ENCODE peak calls at places on chromosomes 6 and 20, in ten cellular contexts. One of them, this sample, is unnamed.

GRCh38 chr6:72784581-72784980 is 162.7 kb downstream of the KCNQ5 start:
- DNase-seq in HepG2: no peak
- DNase-seq in prostate gland: no peak
- DNase-seq in SK-N-SH: no peak
- DNase-seq in upper lobe of left lung: no peak
- DNase-seq in endothelial cell of umbilical vein: no peak
- DNase-seq in breast epithelium: no peak
- DNase-seq in stomach: no peak
- DNase-seq in GM12878: no peak
- DNase-seq in HCT116: no peak
- DNase-seq in this sample: no peak

GRCh38 chr6:74519172-74519571 is 686.7 kb downstream of the COL12A1 start:
- DNase-seq in upper lobe of left lung: no peak
- DNase-seq in HepG2: peak; percentile 5
- DNase-seq in GM12878: no peak
- DNase-seq in SK-N-SH: no peak
- DNase-seq in stomach: no peak
- DNase-seq in breast epithelium: no peak
- DNase-seq in HCT116: no peak
- DNase-seq in endothelial cell of umbilical vein: peak; percentile 37
- DNase-seq in prostate gland: no peak
- DNase-seq in this sample: no peak

GRCh38 chr6:154403803-154404202 is 47.2 kb upstream of the IPCEF1 start:
- DNase-seq in breast epithelium: no peak
- DNase-seq in GM12878: no peak
- DNase-seq in endothelial cell of umbilical vein: no peak
- DNase-seq in HCT116: no peak
- DNase-seq in stomach: peak; percentile 31
- DNase-seq in SK-N-SH: peak; percentile 25
- DNase-seq in HepG2: no peak
- DNase-seq in upper lobe of left lung: no peak
- DNase-seq in prostate gland: peak; percentile 9
- DNase-seq in this sample: no peak

GRCh38 chr6:168884050-168884645 is 369.5 kb downstream of the THBS2 start:
- DNase-seq in upper lobe of left lung: no peak
- DNase-seq in SK-N-SH: no peak
- DNase-seq in HepG2: no peak
- DNase-seq in prostate gland: no peak
- DNase-seq in GM12878: no peak
- DNase-seq in breast epithelium: no peak
- DNase-seq in stomach: no peak
- DNase-seq in endothelial cell of umbilical vein: no peak
- DNase-seq in HCT116: no peak
- DNase-seq in this sample: no peak

GRCh38 chr6:85458782-85459181 is 8.9 kb downstream of the NT5E start:
- DNase-seq in GM12878: no peak
- DNase-seq in SK-N-SH: no peak
- DNase-seq in HCT116: no peak
- DNase-seq in breast epithelium: no peak
- DNase-seq in HepG2: no peak
- DNase-seq in prostate gland: no peak
- DNase-seq in stomach: no peak
- DNase-seq in upper lobe of left lung: no peak
- DNase-seq in endothelial cell of umbilical vein: peak; percentile 36
- DNase-seq in this sample: no peak

GRCh38 chr20:14979472-14979986 is 642.1 kb upstream of the FLRT3 start:
- DNase-seq in HCT116: no peak
- DNase-seq in upper lobe of left lung: no peak
- DNase-seq in prostate gland: no peak
- DNase-seq in HepG2: peak; percentile 99
- DNase-seq in stomach: no peak
- DNase-seq in SK-N-SH: no peak
- DNase-seq in endothelial cell of umbilical vein: peak; percentile 49
- DNase-seq in breast epithelium: no peak
- DNase-seq in GM12878: no peak
- DNase-seq in this sample: no peak

GRCh38 chr6:44039839-44040350 is 87.4 kb downstream of the MRPL14 start:
- DNase-seq in endothelial cell of umbilical vein: no peak
- DNase-seq in GM12878: no peak
- DNase-seq in breast epithelium: peak; percentile 35
- DNase-seq in SK-N-SH: no peak
- DNase-seq in prostate gland: no peak
- DNase-seq in upper lobe of left lung: no peak
- DNase-seq in HepG2: no peak
- DNase-seq in stomach: no peak
- DNase-seq in HCT116: no peak
- DNase-seq in this sample: no peak

GRCh38 chr6:167576798-167577528 is 249.7 kb upstream of the AFDN start:
- DNase-seq in endothelial cell of umbilical vein: no peak
- DNase-seq in prostate gland: no peak
- DNase-seq in breast epithelium: peak; percentile 43
- DNase-seq in HepG2: no peak
- DNase-seq in GM12878: no peak
- DNase-seq in upper lobe of left lung: peak; percentile 65
- DNase-seq in SK-N-SH: no peak
- DNase-seq in stomach: no peak
- DNase-seq in HCT116: no peak
- DNase-seq in this sample: no peak

GRCh38 chr6:684831-685636 is 7.9 kb downstream of the EXOC2 start:
- DNase-seq in stomach: no peak
- DNase-seq in HCT116: no peak
- DNase-seq in upper lobe of left lung: no peak
- DNase-seq in SK-N-SH: no peak
- DNase-seq in prostate gland: no peak
- DNase-seq in HepG2: no peak
- DNase-seq in endothelial cell of umbilical vein: peak; percentile 40
- DNase-seq in GM12878: peak; percentile 53
- DNase-seq in breast epithelium: no peak
- DNase-seq in this sample: no peak

GRCh38 chr6:683742-684440 is 9.0 kb downstream of the EXOC2 start:
- DNase-seq in HCT116: no peak
- DNase-seq in breast epithelium: no peak
- DNase-seq in GM12878: no peak
- DNase-seq in stomach: no peak
- DNase-seq in SK-N-SH: peak; percentile 63
- DNase-seq in HepG2: no peak
- DNase-seq in prostate gland: no peak
- DNase-seq in endothelial cell of umbilical vein: peak; percentile 29
- DNase-seq in upper lobe of left lung: no peak
- DNase-seq in this sample: no peak

GRCh38 chr6:680666-681374 is 12.1 kb downstream of the EXOC2 start:
- DNase-seq in prostate gland: no peak
- DNase-seq in HepG2: no peak
- DNase-seq in breast epithelium: no peak
- DNase-seq in HCT116: no peak
- DNase-seq in stomach: no peak
- DNase-seq in upper lobe of left lung: no peak
- DNase-seq in endothelial cell of umbilical vein: no peak
- DNase-seq in SK-N-SH: no peak
- DNase-seq in GM12878: no peak
- DNase-seq in this sample: no peak

GRCh38 chr6:689223-689622 is 3.7 kb downstream of the EXOC2 start:
- DNase-seq in prostate gland: no peak
- DNase-seq in HepG2: no peak
- DNase-seq in upper lobe of left lung: no peak
- DNase-seq in breast epithelium: no peak
- DNase-seq in stomach: no peak
- DNase-seq in HCT116: no peak
- DNase-seq in GM12878: no peak
- DNase-seq in endothelial cell of umbilical vein: no peak
- DNase-seq in SK-N-SH: no peak
- DNase-seq in this sample: no peak

DNA sequence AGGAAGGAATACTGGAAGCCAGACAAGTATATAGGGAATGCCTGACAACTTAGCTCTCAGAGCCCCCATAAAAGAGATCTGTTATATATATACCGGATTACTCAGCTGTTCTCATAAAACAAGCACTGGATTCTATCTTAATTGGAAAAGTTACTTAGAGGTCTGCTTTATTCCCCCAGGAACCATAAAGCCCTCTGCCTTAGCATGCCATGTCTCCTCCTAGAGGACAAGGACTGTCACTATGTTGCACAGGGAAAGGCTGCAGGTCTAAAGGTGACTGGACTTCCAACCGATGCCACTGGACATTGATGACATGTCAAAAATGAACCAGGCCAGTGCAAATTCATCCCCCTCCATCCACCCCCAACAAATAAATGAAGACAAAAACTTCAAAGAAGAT is 6.4 kb downstream of the EXOC2 start:
- DNase-seq in HCT116: no peak
- DNase-seq in GM12878: no peak
- DNase-seq in endothelial cell of umbilical vein: no peak
- DNase-seq in breast epithelium: no peak
- DNase-seq in SK-N-SH: no peak
- DNase-seq in upper lobe of left lung: no peak
- DNase-seq in HepG2: peak; percentile 42
- DNase-seq in stomach: no peak
- DNase-seq in prostate gland: no peak
- DNase-seq in this sample: no peak
- TF ChIP-seq CTCF in HCT116: peak; percentile 22
- TF ChIP-seq CTCF in GM12878: peak; percentile 13
- TF ChIP-seq CTCF in endothelial cell of umbilical vein: no peak
- TF ChIP-seq CTCF in breast epithelium: no peak
- TF ChIP-seq CTCF in SK-N-SH: peak; percentile 7
- TF ChIP-seq CTCF in upper lobe of left lung: no peak
- TF ChIP-seq CTCF in HepG2: peak; percentile 61
- TF ChIP-seq CTCF in stomach: no peak
- TF ChIP-seq CTCF in prostate gland: no peak
- TF ChIP-seq CTCF in this sample: no peak

DNA sequence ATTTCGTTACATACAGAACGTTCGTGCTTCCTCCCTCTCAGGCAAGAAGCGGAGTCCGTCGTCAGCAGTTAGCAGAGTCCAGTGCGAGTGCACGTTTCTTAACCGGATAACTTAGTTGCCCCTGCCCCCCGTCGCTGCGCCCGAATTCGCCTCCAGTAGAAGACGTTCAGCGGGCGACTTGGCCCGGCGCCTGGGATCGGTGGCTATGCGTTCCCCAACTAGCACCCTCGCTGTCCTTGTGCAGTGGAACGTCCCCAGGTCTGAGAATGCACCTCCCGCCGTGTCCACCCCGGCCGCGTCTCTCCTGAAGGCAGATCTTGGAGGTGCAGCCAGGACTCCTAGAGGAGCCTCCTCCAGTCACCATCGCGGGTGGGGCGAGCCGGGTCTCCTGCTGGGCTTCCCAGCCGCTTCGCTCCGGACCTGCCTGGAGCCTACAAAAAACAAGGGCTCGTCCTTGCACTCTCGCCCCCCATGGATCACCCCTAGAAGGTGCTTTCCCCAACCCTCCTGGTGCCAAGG is 890 bp upstream of the PCSK2 start:
- DNase-seq in upper lobe of left lung: peak; percentile 86
- DNase-seq in GM12878: no peak
- DNase-seq in endothelial cell of umbilical vein: no peak
- DNase-seq in HCT116: no peak
- DNase-seq in breast epithelium: peak; percentile 48
- DNase-seq in HepG2: no peak
- DNase-seq in SK-N-SH: peak; percentile 31
- DNase-seq in stomach: no peak
- DNase-seq in prostate gland: no peak
- DNase-seq in this sample: no peak
- H3K4me3 ChIP-seq in upper lobe of left lung: no peak overlapping the region
- H3K4me3 ChIP-seq in GM12878: no peak overlapping the region
- H3K4me3 ChIP-seq in endothelial cell of umbilical vein: no peak overlapping the region
- H3K4me3 ChIP-seq in HCT116: no peak overlapping the region
- H3K4me3 ChIP-seq in breast epithelium: peak overlapping the region; percentile 41
- H3K4me3 ChIP-seq in HepG2: no peak overlapping the region
- H3K4me3 ChIP-seq in SK-N-SH: peak overlapping the region; percentile 47
- H3K4me3 ChIP-seq in stomach: peak overlapping the region; percentile 50
- H3K4me3 ChIP-seq in prostate gland: peak overlapping the region; percentile 18
- H3K4me3 ChIP-seq in this sample: no peak overlapping the region

GRCh38 chr6:159043986-159044385 is 805 bp downstream of the TAGAP start:
- DNase-seq in stomach: no peak
- DNase-seq in GM12878: no peak
- DNase-seq in upper lobe of left lung: no peak
- DNase-seq in HCT116: no peak
- DNase-seq in SK-N-SH: no peak
- DNase-seq in HepG2: no peak
- DNase-seq in endothelial cell of umbilical vein: no peak
- DNase-seq in prostate gland: no peak
- DNase-seq in breast epithelium: no peak
- DNase-seq in this sample: peak; percentile 58

GRCh38 chr6:159042824-159043181 is 2.0 kb downstream of the TAGAP start:
- DNase-seq in HepG2: no peak
- DNase-seq in GM12878: no peak
- DNase-seq in breast epithelium: no peak
- DNase-seq in stomach: no peak
- DNase-seq in upper lobe of left lung: no peak
- DNase-seq in HCT116: no peak
- DNase-seq in prostate gland: no peak
- DNase-seq in SK-N-SH: no peak
- DNase-seq in endothelial cell of umbilical vein: no peak
- DNase-seq in this sample: no peak

GRCh38 chr6:159043236-159043635 is 1.6 kb downstream of the TAGAP start:
- DNase-seq in stomach: no peak
- DNase-seq in endothelial cell of umbilical vein: no peak
- DNase-seq in upper lobe of left lung: no peak
- DNase-seq in GM12878: no peak
- DNase-seq in SK-N-SH: no peak
- DNase-seq in breast epithelium: no peak
- DNase-seq in prostate gland: no peak
- DNase-seq in HCT116: no peak
- DNase-seq in HepG2: no peak
- DNase-seq in this sample: no peak

GRCh38 chr6:159045826-159046225 is 1.0 kb upstream of the TAGAP start:
- DNase-seq in GM12878: no peak
- DNase-seq in endothelial cell of umbilical vein: no peak
- DNase-seq in HepG2: no peak
- DNase-seq in breast epithelium: no peak
- DNase-seq in stomach: no peak
- DNase-seq in SK-N-SH: no peak
- DNase-seq in HCT116: no peak
- DNase-seq in prostate gland: no peak
- DNase-seq in upper lobe of left lung: no peak
- DNase-seq in this sample: no peak

DNA sequence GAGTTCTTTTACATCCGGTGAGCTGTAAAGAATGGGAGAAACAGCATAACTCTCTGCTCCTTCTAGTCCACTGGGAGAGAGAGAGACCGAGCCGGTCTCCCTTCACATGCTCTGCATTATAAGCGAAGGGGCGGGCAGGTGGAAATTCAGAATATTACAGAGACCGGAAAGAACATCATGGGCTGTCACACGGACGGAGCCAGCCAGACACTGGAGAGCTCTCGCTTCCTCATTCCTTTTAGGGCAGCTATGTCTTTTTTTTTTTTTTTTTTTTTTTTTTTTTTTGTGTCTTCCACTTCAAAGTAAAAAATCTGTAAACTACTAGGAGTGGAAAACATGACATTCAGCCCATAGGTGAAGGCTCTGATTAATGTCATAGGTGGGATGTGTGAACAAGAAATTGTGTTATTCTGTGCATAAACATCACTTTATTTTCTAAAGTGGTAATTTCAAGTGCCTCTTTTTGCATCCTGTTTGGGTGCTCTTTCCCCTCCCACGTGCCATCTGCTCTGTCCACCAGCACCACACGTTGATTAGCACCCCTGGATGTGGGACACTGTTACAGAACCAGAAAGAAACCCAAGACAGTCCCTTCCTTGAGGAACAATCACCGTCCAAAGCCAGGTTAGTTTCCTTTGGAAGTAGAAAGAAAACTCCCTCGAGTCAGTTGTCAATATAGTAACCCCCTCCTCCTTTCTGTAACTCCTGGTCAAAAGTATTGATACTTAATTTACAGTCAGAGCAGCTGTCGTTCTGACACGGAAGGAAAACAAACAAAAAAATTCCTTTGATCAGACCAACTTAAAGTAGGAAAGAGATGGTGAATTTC is at the start of gene TAGAP:
- DNase-seq in HepG2: no peak
- DNase-seq in SK-N-SH: peak; percentile 25
- DNase-seq in upper lobe of left lung: no peak
- DNase-seq in GM12878: peak; percentile 63
- DNase-seq in breast epithelium: no peak
- DNase-seq in prostate gland: peak; percentile 46
- DNase-seq in HCT116: no peak
- DNase-seq in stomach: peak; percentile 70
- DNase-seq in endothelial cell of umbilical vein: no peak
- DNase-seq in this sample: peak; percentile 96
- TF ChIP-seq POLR2AphosphoS5 in HepG2: no peak
- TF ChIP-seq POLR2AphosphoS5 in SK-N-SH: no peak
- TF ChIP-seq POLR2AphosphoS5 in upper lobe of left lung: peak; percentile 75
- TF ChIP-seq POLR2AphosphoS5 in GM12878: peak; percentile 80
- TF ChIP-seq POLR2AphosphoS5 in breast epithelium: no peak
- TF ChIP-seq POLR2AphosphoS5 in prostate gland: peak; percentile 56
- TF ChIP-seq POLR2AphosphoS5 in HCT116: no peak
- TF ChIP-seq POLR2AphosphoS5 in stomach: peak; percentile 84
- TF ChIP-seq POLR2AphosphoS5 in endothelial cell of umbilical vein: no peak
- TF ChIP-seq POLR2AphosphoS5 in this sample: peak; percentile 94

GRCh38 chr6:165664553-165665383 is 1.7 kb upstream of the PDE10A start:
- DNase-seq in HepG2: no peak
- DNase-seq in stomach: no peak
- DNase-seq in upper lobe of left lung: no peak
- DNase-seq in GM12878: no peak
- DNase-seq in endothelial cell of umbilical vein: no peak
- DNase-seq in HCT116: no peak
- DNase-seq in SK-N-SH: no peak
- DNase-seq in prostate gland: no peak
- DNase-seq in breast epithelium: no peak
- DNase-seq in this sample: no peak
- TF ChIP-seq CTCF in HepG2: no peak
- TF ChIP-seq CTCF in stomach: no peak
- TF ChIP-seq CTCF in upper lobe of left lung: no peak
- TF ChIP-seq CTCF in GM12878: no peak
- TF ChIP-seq CTCF in endothelial cell of umbilical vein: no peak
- TF ChIP-seq CTCF in HCT116: no peak
- TF ChIP-seq CTCF in SK-N-SH: no peak
- TF ChIP-seq CTCF in prostate gland: no peak
- TF ChIP-seq CTCF in breast epithelium: no peak
- TF ChIP-seq CTCF in this sample: no peak

This sample was measured in HL-60.